ENCODE peak calls at places on chromosomes 11 and 22, in five cellular contexts. Y is right atrium auricular region; I is cardiac fibroblast; C is HCT116; J is stimulated activated CD8-positive, alpha-beta memory T cell treated with anti-CD3 and anti-CD28 coated beads, Interleukin-2, amount 100 ng/mL, for 1 hour. T is an unnamed sample.

GRCh38 chr11:69131644-69132300 is 24.0 kb upstream of the SMIM38 start:
- DNase-seq in Y (peak; percentile 70), I (peak; percentile 86), C (peak; percentile 66), J (no peak), T (peak; percentile 63)

GRCh38 chr11:37995886-37996285 is 1397.8 kb upstream of the RAG2 start:
- DNase-seq in Y (no peak), I (no peak), C (no peak), J (no peak), T (no peak)

GRCh38 chr11:3091081-3091845 is 34.0 kb upstream of the CARS1 start:
- DNase-seq in Y (no peak), I (no peak), C (no peak), J (no peak), T (no peak)

GRCh38 chr11:120182790-120183491 is 27.9 kb upstream of the OAF start:
- DNase-seq in Y (peak; percentile 63), I (peak; percentile 45), C (no peak), J (no peak), T (no peak)

GRCh38 chr22:49688516-49689254 is 139.0 kb downstream of the BRD1 start:
- DNase-seq in Y (peak; percentile 26), I (no peak), C (no peak), J (no peak), T (no peak)

GRCh38 chr22:45441158-45441557 is 27.7 kb downstream of the RIBC2 start:
- DNase-seq in Y (peak; percentile 77), I (peak; percentile 66), C (peak; percentile 42), J (no peak), T (peak; percentile 28)

GRCh38 chr11:36744375-36745168 is 146.5 kb upstream of the RAG2 start:
- DNase-seq in Y (peak; percentile 79), I (peak; percentile 71), C (peak; percentile 46), J (peak; percentile 34), T (peak; percentile 33)

GRCh38 chr22:30092686-30093085 is 12.4 kb downstream of the HORMAD2 start:
- DNase-seq in Y (no peak), I (no peak), C (no peak), J (no peak), T (no peak)

GRCh38 chr11:103939694-103940093 is 96.7 kb upstream of the DDI1 start:
- DNase-seq in Y (no peak), I (no peak), C (no peak), J (no peak), T (no peak)

GRCh38 chr22:40040927-40041326 is 46.2 kb downstream of the FAM83F start:
- DNase-seq in Y (no peak), I (peak; percentile 65), C (no peak), J (no peak), T (peak; percentile 94)

GRCh38 chr11:82811369-82811768 is 77.7 kb upstream of the FAM181B start:
- DNase-seq in Y (no peak), I (no peak), C (no peak), J (no peak), T (no peak)

GRCh38 chr11:108027057-108027456 is 18.4 kb downstream of the CUL5 start:
- DNase-seq in Y (no peak), I (no peak), C (no peak), J (no peak), T (no peak)

T was measured in LNCaP clone FGC.